ENCODE peak calls at places on chromosomes 5 and 9, in four cellular contexts. One of them, this sample, is unnamed.

GRCh38 chr9:95018099-95018927 is 291.8 kb downstream of the AOPEP start:
- DNase-seq in iris pigment epithelial cell: peak
- DNase-seq in HEK293T: no peak
- DNase-seq in B cell: no peak
- DNase-seq in this sample: no peak

GRCh38 chr5:1330146-1330846 is 14.6 kb downstream of the CLPTM1L start:
- DNase-seq in B cell: peak
- DNase-seq in HEK293T: no peak
- DNase-seq in iris pigment epithelial cell: no peak
- DNase-seq in this sample: no peak

GRCh38 chr5:167839065-167839464 is 452.4 kb upstream of the WWC1 start:
- DNase-seq in B cell: no peak
- DNase-seq in HEK293T: no peak
- DNase-seq in iris pigment epithelial cell: no peak
- DNase-seq in this sample: no peak

GRCh38 chr5:128782446-128782845 is 182.8 kb upstream of the SLC27A6 start:
- DNase-seq in HEK293T: no peak
- DNase-seq in B cell: no peak
- DNase-seq in iris pigment epithelial cell: peak
- DNase-seq in this sample: no peak

GRCh38 chr9:74783408-74783807 is 104.3 kb downstream of the TRPM6 start:
- DNase-seq in iris pigment epithelial cell: peak
- DNase-seq in B cell: no peak
- DNase-seq in HEK293T: no peak
- DNase-seq in this sample: no peak

GRCh38 chr5:63401434-63402046 is 560.7 kb downstream of the HTR1A start:
- DNase-seq in B cell: no peak
- DNase-seq in HEK293T: peak
- DNase-seq in iris pigment epithelial cell: peak
- DNase-seq in this sample: peak

GRCh38 chr5:153496835-153497234 is 6.4 kb downstream of the GRIA1 start:
- DNase-seq in iris pigment epithelial cell: peak
- DNase-seq in HEK293T: peak
- DNase-seq in B cell: no peak
- DNase-seq in this sample: peak

GRCh38 chr9:70987986-70988385 is 133.4 kb downstream of the TRPM3 start:
- DNase-seq in B cell: no peak
- DNase-seq in iris pigment epithelial cell: peak
- DNase-seq in HEK293T: no peak
- DNase-seq in this sample: no peak

GRCh38 chr9:120730661-120731514 is 16.6 kb upstream of the MEGF9 start:
- DNase-seq in B cell: no peak
- DNase-seq in HEK293T: no peak
- DNase-seq in iris pigment epithelial cell: peak
- DNase-seq in this sample: peak

GRCh38 chr9:131704988-131705387 is 34.9 kb downstream of the RAPGEF1 start:
- DNase-seq in iris pigment epithelial cell: no peak
- DNase-seq in HEK293T: no peak
- DNase-seq in B cell: no peak
- DNase-seq in this sample: no peak

GRCh38 chr9:137301086-137301947 is 754 bp downstream of the NRARP start:
- DNase-seq in iris pigment epithelial cell: peak
- DNase-seq in B cell: no peak
- DNase-seq in HEK293T: peak
- DNase-seq in this sample: no peak

GRCh38 chr5:14490309-14490711 is 91.3 kb upstream of the OTULINL start:
- DNase-seq in B cell: no peak
- DNase-seq in iris pigment epithelial cell: no peak
- DNase-seq in HEK293T: no peak
- DNase-seq in this sample: no peak

GRCh38 chr5:35788724-35789123 is 68.0 kb upstream of the IL7R start:
- DNase-seq in B cell: no peak
- DNase-seq in HEK293T: no peak
- DNase-seq in iris pigment epithelial cell: no peak
- DNase-seq in this sample: no peak

GRCh38 chr9:31124389-31124788 is 1260.1 kb upstream of the ACO1 start:
- DNase-seq in B cell: no peak
- DNase-seq in iris pigment epithelial cell: no peak
- DNase-seq in HEK293T: no peak
- DNase-seq in this sample: no peak

GRCh38 chr5:21244982-21245381 is 1257.0 kb upstream of the CDH18 start:
- DNase-seq in HEK293T: no peak
- DNase-seq in B cell: no peak
- DNase-seq in iris pigment epithelial cell: no peak
- DNase-seq in this sample: no peak

GRCh38 chr9:120534266-120534665 is 45.7 kb downstream of the CDK5RAP2 start:
- DNase-seq in HEK293T: no peak
- DNase-seq in iris pigment epithelial cell: no peak
- DNase-seq in B cell: no peak
- DNase-seq in this sample: no peak

GRCh38 chr5:149731617-149732400 is 1.7 kb downstream of the PPARGC1B start:
- DNase-seq in B cell: peak
- DNase-seq in iris pigment epithelial cell: peak
- DNase-seq in HEK293T: peak
- DNase-seq in this sample: peak

GRCh38 chr9:16579872-16580432 is 290.5 kb downstream of the BNC2 start:
- DNase-seq in iris pigment epithelial cell: peak
- DNase-seq in HEK293T: no peak
- DNase-seq in B cell: no peak
- DNase-seq in this sample: no peak

This sample was measured in NAMALWA.